ENCODE peak calls at places on chromosome 14, in four cellular contexts. One of them, this sample, is unnamed.

GRCh38 chr14:40308240-40308639 is 876.0 kb upstream of the FBXO33 start:
- DNase-seq in CD4-positive, CD25-positive, alpha-beta regulatory T cell: no peak
- DNase-seq in PC-3: no peak
- DNase-seq in NCI-H146: no peak
- DNase-seq in this sample: no peak

GRCh38 chr14:75989134-75989533 is 3.6 kb downstream of the IFT43 start:
- DNase-seq in CD4-positive, CD25-positive, alpha-beta regulatory T cell: no peak
- DNase-seq in NCI-H146: no peak
- DNase-seq in PC-3: peak; percentile 60
- DNase-seq in this sample: no peak

GRCh38 chr14:97298775-97299174 is 501.6 kb downstream of the VRK1 start:
- DNase-seq in CD4-positive, CD25-positive, alpha-beta regulatory T cell: no peak
- DNase-seq in NCI-H146: no peak
- DNase-seq in PC-3: no peak
- DNase-seq in this sample: no peak

GRCh38 chr14:51677276-51677675 is 25.6 kb downstream of the FRMD6 start:
- DNase-seq in PC-3: no peak
- DNase-seq in NCI-H146: no peak
- DNase-seq in CD4-positive, CD25-positive, alpha-beta regulatory T cell: no peak
- DNase-seq in this sample: no peak

GRCh38 chr14:90870950-90871604 is 54.8 kb upstream of the TTC7B start:
- DNase-seq in CD4-positive, CD25-positive, alpha-beta regulatory T cell: no peak
- DNase-seq in PC-3: no peak
- DNase-seq in NCI-H146: no peak
- DNase-seq in this sample: no peak

GRCh38 chr14:96267916-96268315 is 11.9 kb downstream of the BDKRB1 start:
- DNase-seq in CD4-positive, CD25-positive, alpha-beta regulatory T cell: no peak
- DNase-seq in NCI-H146: no peak
- DNase-seq in PC-3: peak; percentile 42
- DNase-seq in this sample: no peak

GRCh38 chr14:94036328-94037167 is 10.4 kb downstream of the OTUB2 start:
- DNase-seq in PC-3: peak; percentile 82
- DNase-seq in CD4-positive, CD25-positive, alpha-beta regulatory T cell: peak; percentile 50
- DNase-seq in NCI-H146: peak; percentile 40
- DNase-seq in this sample: peak; percentile 80

GRCh38 chr14:103716091-103716801 is 636 bp downstream of the ZFYVE21 start:
- DNase-seq in PC-3: no peak
- DNase-seq in NCI-H146: peak; percentile 49
- DNase-seq in CD4-positive, CD25-positive, alpha-beta regulatory T cell: peak; percentile 11
- DNase-seq in this sample: peak; percentile 65

This sample was measured in HuH-7.5.